ENCODE peak calls at places on chromosomes 6 and 20, in five cellular contexts. A is GM12865, R is WTC11, J is ovary, Q is pancreas. M is an unnamed sample.
A peak's percentile ranks its signal among the peaks of the same experiment; 100 is the strongest.

GRCh38 chr6:170344631-170345576 is 38.3 kb downstream of the FAM120B start:
- DNase-seq in A (peak; percentile 16), R (no peak), J (no peak), Q (no peak), M (peak; percentile 48)

GRCh38 chr6:17714879-17715860 is 8.4 kb upstream of the NUP153 start:
- DNase-seq in A (peak; percentile 54), R (no peak), J (no peak), Q (no peak), M (peak; percentile 69)

GRCh38 chr6:65259080-65259479 is 447.9 kb downstream of the EYS start:
- DNase-seq in A (no peak), R (no peak), J (no peak), Q (no peak), M (no peak)

GRCh38 chr20:49345538-49345937 is 67.7 kb upstream of the ZNFX1 start:
- DNase-seq in A (no peak), R (no peak), J (no peak), Q (no peak), M (no peak)

GRCh38 chr6:135170849-135171248 is 10.3 kb upstream of the MYB start:
- DNase-seq in A (peak; percentile 59), R (no peak), J (no peak), Q (no peak), M (peak; percentile 45)

GRCh38 chr20:63054695-63055240 is 48.0 kb upstream of the BHLHE23 start:
- DNase-seq in A (no peak), R (peak; percentile 9), J (peak; percentile 25), Q (peak; percentile 47), M (no peak)

GRCh38 chr6:20577280-20577679 is 43.0 kb downstream of the CDKAL1 start:
- DNase-seq in A (no peak), R (no peak), J (no peak), Q (no peak), M (no peak)

GRCh38 chr6:160101262-160102205 is 20.1 kb upstream of the SLC22A1 start:
- DNase-seq in A (no peak), R (no peak), J (no peak), Q (no peak), M (no peak)

GRCh38 chr6:134035823-134036296 is 16.6 kb downstream of the SLC2A12 start:
- DNase-seq in A (peak; percentile 15), R (no peak), J (no peak), Q (no peak), M (peak; percentile 22)

GRCh38 chr6:34526241-34526972 is 29.7 kb downstream of the SPDEF start:
- DNase-seq in A (no peak), R (no peak), J (peak; percentile 66), Q (peak; percentile 46), M (no peak)

GRCh38 chr6:33049323-33049722 is 24.1 kb downstream of the HLA-DPA1 start:
- DNase-seq in A (peak; percentile 61), R (no peak), J (no peak), Q (no peak), M (no peak)

GRCh38 chr20:6768228-6769185 is 1.0 kb downstream of the BMP2 start:
- DNase-seq in A (no peak), R (peak; percentile 28), J (no peak), Q (peak; percentile 77), M (peak; percentile 2)

GRCh38 chr6:12233693-12234551 is 56.2 kb upstream of the EDN1 start:
- DNase-seq in A (peak; percentile 84), R (no peak), J (no peak), Q (no peak), M (peak; percentile 62)

GRCh38 chr6:34285571-34285970 is 36.8 kb upstream of the SMIM29 start:
- DNase-seq in A (no peak), R (no peak), J (no peak), Q (no peak), M (no peak)

GRCh38 chr20:58719971-58720371 is 27.4 kb downstream of the NPEPL1 start:
- DNase-seq in A (no peak), R (no peak), J (no peak), Q (peak; percentile 48), M (no peak)

GRCh38 chr6:11277275-11278206 is 45.1 kb upstream of the NEDD9 start:
- DNase-seq in A (peak; percentile 88), R (peak; percentile 36), J (peak; percentile 56), Q (no peak), M (peak; percentile 48)

GRCh38 chr6:74607934-74608333 is 597.9 kb downstream of the COL12A1 start:
- DNase-seq in A (no peak), R (no peak), J (no peak), Q (no peak), M (no peak)

GRCh38 chr6:42124223-42124836 is 18.1 kb downstream of the C6orf132 start:
- DNase-seq in A (no peak), R (no peak), J (no peak), Q (no peak), M (no peak)

GRCh38 chr20:31869942-31870702 is at the start of the genes DUSP15 and TTLL9:
- DNase-seq in A (no peak), R (peak; percentile 60), J (peak; percentile 70), Q (peak; percentile 83), M (no peak)

GRCh38 chr20:6157345-6157744 is 34.5 kb upstream of the FERMT1 start:
- DNase-seq in A (peak; percentile 16), R (no peak), J (no peak), Q (no peak), M (no peak)

GRCh38 chr6:166553563-166554271 is 32.8 kb downstream of the RAMACL start:
- DNase-seq in A (no peak), R (no peak), J (no peak), Q (no peak), M (no peak)

GRCh38 chr20:63318391-63319163 is 25.6 kb downstream of the COL20A1 start:
- DNase-seq in A (no peak), R (no peak), J (peak; percentile 23), Q (peak; percentile 43), M (no peak)

GRCh38 chr6:35972471-35972985 is 51.6 kb upstream of the SRPK1 start:
- DNase-seq in A (no peak), R (peak; percentile 37), J (peak; percentile 38), Q (no peak), M (no peak)

GRCh38 chr6:170024940-170025339 is 265.9 kb downstream of the DLL1 start:
- DNase-seq in A (no peak), R (no peak), J (peak; percentile 68), Q (peak; percentile 15), M (no peak)

GRCh38 chr20:8854566-8854965 is 214.3 kb upstream of the PLCB4 start:
- DNase-seq in A (no peak), R (peak; percentile 13), J (peak; percentile 76), Q (no peak), M (no peak)

GRCh38 chr20:18263723-18264122 is 24.6 kb upstream of the ZNF133 start:
- DNase-seq in A (no peak), R (no peak), J (no peak), Q (no peak), M (no peak)

DNA sequence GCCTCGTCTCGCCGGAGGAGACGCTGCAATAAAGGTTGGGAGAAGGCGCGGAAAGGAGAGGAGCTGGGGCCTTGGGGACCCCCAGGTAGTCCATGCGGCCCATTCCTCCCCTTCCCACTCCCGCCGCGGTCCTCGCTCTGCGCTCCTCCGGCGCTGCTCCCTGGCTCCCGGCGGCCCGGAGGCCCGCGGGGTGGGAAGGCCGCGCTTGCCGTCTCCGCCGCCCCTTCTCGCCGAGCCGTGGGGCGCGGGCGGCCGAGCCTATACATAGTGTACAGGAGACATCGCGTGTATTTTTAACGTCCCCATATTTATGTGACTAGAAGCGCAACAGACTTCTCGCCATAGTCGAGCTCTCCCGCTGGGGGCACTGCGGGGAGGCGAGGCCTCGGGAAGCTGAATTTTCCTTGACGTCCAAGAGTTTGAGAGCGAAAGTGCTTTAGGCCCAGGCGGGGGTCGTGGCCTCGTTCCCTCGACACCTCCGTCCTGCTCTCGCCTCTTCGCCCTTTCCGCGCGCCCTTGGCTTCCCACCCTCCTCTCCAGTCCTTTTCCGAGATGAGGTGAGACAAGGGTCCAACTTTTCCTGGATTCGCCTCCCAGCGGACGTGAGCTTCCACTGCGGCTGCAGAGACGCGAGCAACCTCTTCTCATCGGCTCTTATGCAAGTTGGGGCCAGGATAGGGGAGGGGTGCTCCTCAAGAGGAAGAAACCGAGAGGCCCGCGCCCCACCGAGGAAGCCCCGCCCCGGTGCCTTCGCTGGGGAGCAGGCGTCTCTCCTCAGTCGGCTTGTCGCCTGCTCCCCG is 29.0 kb downstream of the SLC12A5 start:
- DNase-seq in A (no peak), R (peak; percentile 79), J (peak; percentile 44), Q (no peak), M (peak; percentile 33)
- TF ChIP-seq CTCF in A (peak; percentile 4), R (no peak), J (peak; percentile 6), Q (no peak), M (no peak)

GRCh38 chr6:143204045-143204444 is 143.4 kb downstream of the AIG1 start:
- DNase-seq in A (no peak), R (no peak), J (no peak), Q (no peak), M (no peak)
- TF ChIP-seq CTCF in A (no peak), R (no peak), J (no peak), Q (no peak), M (no peak)

DNA sequence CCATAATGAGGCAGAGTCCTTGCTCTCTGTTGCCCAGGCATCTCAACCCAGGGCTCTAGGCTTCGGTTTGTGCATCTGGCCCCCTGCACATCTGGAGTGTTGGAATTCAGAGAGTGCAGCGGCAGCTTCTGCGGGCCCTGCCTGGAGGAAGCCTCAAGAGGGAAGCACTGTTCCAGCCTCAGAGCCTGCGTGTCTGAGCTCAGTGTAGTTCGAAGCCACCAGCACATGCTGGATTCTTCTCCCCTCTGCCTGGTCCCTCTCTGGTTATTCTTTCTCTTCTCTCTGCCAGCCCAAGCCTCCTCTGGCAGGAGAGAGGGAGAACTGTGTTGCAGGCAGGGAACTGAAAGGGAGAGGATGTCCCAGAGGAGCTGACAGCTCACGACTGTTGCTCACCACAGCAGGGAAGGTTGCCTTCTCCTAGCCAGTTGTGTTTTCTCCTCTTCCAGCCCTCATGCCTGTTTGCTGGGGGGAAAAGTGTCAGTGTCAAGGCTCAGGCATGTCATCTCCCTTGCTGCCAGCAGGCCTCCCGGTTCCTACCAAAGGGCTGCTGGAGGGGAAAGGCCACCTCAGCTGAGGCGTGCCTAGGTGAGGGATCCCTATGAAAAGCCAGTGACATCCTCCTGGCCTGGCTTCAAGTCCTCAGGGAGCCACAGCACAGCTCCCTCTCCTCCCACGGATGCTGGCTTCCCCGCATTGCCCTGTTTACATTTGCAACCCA is 126.0 kb upstream of the LRFN2 start:
- DNase-seq in A (no peak), R (peak; percentile 27), J (no peak), Q (no peak), M (no peak)
- TF ChIP-seq CTCF in A (no peak), R (no peak), J (no peak), Q (no peak), M (no peak)

GRCh38 chr6:110517601-110518280 is 41.3 kb upstream of the SLC22A16 start:
- DNase-seq in A (no peak), R (no peak), J (no peak), Q (no peak), M (no peak)

GRCh38 chr6:110520992-110521543 is 44.7 kb upstream of the SLC22A16 start:
- DNase-seq in A (no peak), R (no peak), J (no peak), Q (no peak), M (no peak)

GRCh38 chr6:110517034-110517433 is 40.6 kb upstream of the SLC22A16 start:
- DNase-seq in A (no peak), R (no peak), J (no peak), Q (no peak), M (no peak)

GRCh38 chr6:110520188-110520956 is 44.0 kb upstream of the SLC22A16 start:
- DNase-seq in A (no peak), R (no peak), J (no peak), Q (no peak), M (no peak)

GRCh38 chr6:110518281-110518623 is 41.8 kb upstream of the SLC22A16 start:
- DNase-seq in A (no peak), R (no peak), J (no peak), Q (no peak), M (no peak)
- TF ChIP-seq CTCF in A (peak; percentile 19), R (no peak), J (no peak), Q (no peak), M (no peak)

GRCh38 chr6:129667034-129667433 is 42.9 kb downstream of the ARHGAP18 start:
- DNase-seq in A (no peak), R (no peak), J (no peak), Q (no peak), M (no peak)
- TF ChIP-seq CTCF in A (no peak), R (no peak), J (peak; percentile 25), Q (no peak), M (no peak)

M was measured in activated CD8-positive, alpha-beta T cell treated with anti-CD3 and anti-CD28 coated beads for 36 hours.